ENCODE peak calls at places on chromosomes 16 and 17, in ten cellular contexts. E, T, Z, H, X, O, I, N, V and A are unnamed samples.
A peak's percentile ranks its signal among the peaks of the same experiment; 100 is the strongest.

GRCh38 chr17:66177048-66177447 is 14.9 kb downstream of the CEP112 start:
- DNase-seq in N (no peak), O (no peak), X (no peak), V (no peak), H (no peak), E (no peak), Z (no peak), I (no peak), T (no peak), A (no peak)

GRCh38 chr16:2925951-2926659 is 14.4 kb downstream of the FLYWCH1 start:
- DNase-seq in I (no peak), V (no peak), N (no peak), T (no peak), H (no peak), E (no peak), Z (no peak), X (no peak), O (no peak), A (no peak)

GRCh38 chr16:75109732-75110243 is 6.8 kb downstream of the LDHD start:
- DNase-seq in O (no peak), X (peak; percentile 80), N (no peak), H (no peak), T (no peak), Z (peak; percentile 69), I (no peak), V (peak; percentile 66), E (peak; percentile 62), A (peak; percentile 81)

GRCh38 chr17:63358111-63358839 is 87.8 kb downstream of the CYB561 start:
- DNase-seq in H (no peak), Z (no peak), N (no peak), I (peak; percentile 21), T (no peak), V (no peak), O (no peak), E (no peak), X (no peak), A (no peak)

GRCh38 chr16:50604065-50604418 is 55.8 kb downstream of the NKD1 start:
- DNase-seq in T (no peak), I (no peak), Z (no peak), H (no peak), X (no peak), O (no peak), N (no peak), E (no peak), V (no peak), A (no peak)

GRCh38 chr17:35498429-35499178 is 38.9 kb downstream of the SLFN12L start:
- DNase-seq in V (no peak), O (no peak), N (no peak), E (no peak), Z (no peak), T (no peak), I (no peak), X (no peak), H (no peak), A (no peak)

GRCh38 chr17:12859520-12859919 is 70.2 kb downstream of the ARHGAP44 start:
- DNase-seq in H (no peak), O (no peak), N (no peak), T (no peak), E (no peak), I (no peak), Z (no peak), V (no peak), X (no peak), A (no peak)

GRCh38 chr16:65786916-65787315 is 579.6 kb upstream of the CDH5 start:
- DNase-seq in N (no peak), H (no peak), Z (no peak), X (no peak), V (no peak), O (no peak), E (no peak), T (peak; percentile 19), I (no peak), A (no peak)

GRCh38 chr17:46099865-46100264 is 93.4 kb downstream of the KANSL1 start:
- DNase-seq in N (no peak), I (no peak), E (no peak), H (no peak), X (no peak), Z (no peak), O (no peak), T (no peak), V (no peak), A (no peak)

GRCh38 chr16:74438492-74438979 is 17.3 kb upstream of the CLEC18B start:
- DNase-seq in E (no peak), X (no peak), T (no peak), O (no peak), N (no peak), H (no peak), V (no peak), Z (no peak), I (no peak), A (no peak)

GRCh38 chr17:81621494-81622230 is 15.2 kb downstream of the NPLOC4 start:
- DNase-seq in I (no peak), O (no peak), X (no peak), V (no peak), E (peak; percentile 38), N (no peak), T (no peak), H (no peak), Z (peak; percentile 35), A (no peak)

GRCh38 chr17:83155128-83156081 is 76.0 kb downstream of the METRNL start:
- DNase-seq in I (no peak), E (no peak), Z (no peak), O (no peak), H (no peak), V (peak; percentile 92), X (no peak), T (peak; percentile 69), N (peak; percentile 67), A (peak; percentile 83)

GRCh38 chr16:49491736-49492089 is 118.1 kb downstream of the C16orf78 start:
- DNase-seq in T (peak; percentile 21), E (peak; percentile 57), Z (no peak), I (peak; percentile 10), V (peak; percentile 63), O (no peak), H (no peak), N (peak; percentile 25), X (peak; percentile 23), A (peak; percentile 77)
- TF ChIP-seq EP300 in T (no peak), E (no peak), Z (no peak), I (no peak), V (no peak), O (no peak), H (no peak), N (no peak), X (no peak), A (no peak)

DNA sequence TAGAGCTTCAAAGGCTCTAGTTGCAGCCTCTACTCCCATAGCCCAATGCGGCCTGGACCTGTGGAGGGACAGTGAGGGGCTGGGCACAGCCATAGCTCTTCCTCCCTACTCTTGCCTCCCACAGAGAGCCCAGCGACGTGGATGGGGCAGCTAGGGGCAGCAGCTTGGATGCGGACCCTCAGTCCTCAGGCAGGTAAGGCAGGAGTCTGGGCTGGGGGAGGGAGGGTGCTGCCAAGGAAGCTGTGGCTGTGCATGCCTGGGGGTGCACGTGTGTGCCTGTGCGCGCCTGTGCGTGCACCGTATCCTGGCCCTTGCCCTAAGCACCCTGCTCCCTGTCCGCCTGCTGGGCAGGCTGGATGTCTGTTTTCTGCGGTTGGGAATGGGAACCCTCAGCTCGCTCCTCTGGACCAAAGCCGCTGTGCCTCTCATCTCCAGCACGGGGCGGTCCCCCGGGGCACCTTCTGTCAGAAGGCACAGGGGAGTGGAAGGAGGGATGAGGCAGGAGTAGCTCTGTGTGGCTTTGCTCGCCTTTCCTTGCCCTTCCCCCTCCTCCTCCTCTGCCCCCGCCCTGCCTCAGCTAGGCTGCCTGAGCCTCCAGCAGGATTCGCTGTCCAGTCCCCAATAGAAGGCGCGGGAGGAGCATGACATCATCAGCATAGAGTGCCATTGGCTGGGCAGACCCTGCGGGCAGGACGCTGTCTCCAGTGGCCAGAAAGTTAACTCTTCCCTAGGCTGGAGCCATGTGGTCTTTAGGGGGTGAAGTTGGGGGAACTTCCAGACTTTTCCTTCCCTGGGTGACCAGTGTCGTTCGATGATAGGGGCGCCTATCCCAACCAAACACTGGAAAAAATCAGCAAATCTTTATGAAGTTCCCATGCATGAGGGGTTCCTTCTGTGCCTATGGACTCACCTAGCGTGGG is 797 bp downstream of the PRCD start:
- DNase-seq in X (peak; percentile 91), T (peak; percentile 88), H (peak; percentile 97), O (peak; percentile 73), E (peak; percentile 92), Z (peak; percentile 92), V (peak; percentile 95), I (peak; percentile 94), N (peak; percentile 95), A (peak; percentile 98)
- TF ChIP-seq CTCF in X (no peak), T (no peak), H (peak; percentile 1), O (no peak), E (peak; percentile 27), Z (no peak), V (no peak), I (no peak), N (peak; percentile 68), A (peak; percentile 14)

DNA sequence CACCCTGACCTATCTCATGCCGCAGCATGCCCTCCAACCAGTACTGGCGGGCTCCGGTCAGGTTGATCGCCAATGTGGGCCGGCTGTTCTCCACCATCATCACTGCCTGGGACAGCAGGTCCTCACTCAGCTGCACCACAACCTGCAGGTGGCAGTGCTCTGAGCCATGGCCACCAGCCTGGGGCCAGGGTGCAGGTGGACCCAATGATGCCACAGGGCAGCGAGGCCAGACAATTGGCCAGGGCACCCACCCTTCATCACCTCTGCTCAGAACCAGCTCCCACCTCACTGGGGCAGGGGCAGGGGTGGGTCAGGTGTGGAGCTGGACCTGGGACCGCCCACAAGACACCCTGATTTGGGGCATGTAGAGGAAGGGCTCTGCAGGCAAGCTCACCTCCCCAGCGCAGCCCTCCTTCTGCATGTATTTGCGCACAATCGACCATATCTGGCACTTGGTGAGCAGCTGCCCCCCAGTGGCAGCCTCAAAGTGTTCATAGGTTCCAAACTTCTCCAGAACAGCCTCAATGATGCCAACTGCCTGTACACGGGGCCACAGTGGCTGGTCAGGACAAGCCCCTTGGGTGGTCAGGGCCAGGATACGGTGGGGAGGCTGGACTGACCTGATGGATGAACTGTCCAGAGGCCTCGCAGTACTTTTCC is 4.2 kb downstream of the MATCAP1 start:
- DNase-seq in N (no peak), H (peak; percentile 44), X (no peak), V (no peak), T (no peak), Z (no peak), E (no peak), I (peak; percentile 57), O (no peak), A (no peak)
- TF ChIP-seq EP300 in N (no peak), H (no peak), X (no peak), V (no peak), T (no peak), Z (no peak), E (no peak), I (no peak), O (no peak), A (no peak)

DNA sequence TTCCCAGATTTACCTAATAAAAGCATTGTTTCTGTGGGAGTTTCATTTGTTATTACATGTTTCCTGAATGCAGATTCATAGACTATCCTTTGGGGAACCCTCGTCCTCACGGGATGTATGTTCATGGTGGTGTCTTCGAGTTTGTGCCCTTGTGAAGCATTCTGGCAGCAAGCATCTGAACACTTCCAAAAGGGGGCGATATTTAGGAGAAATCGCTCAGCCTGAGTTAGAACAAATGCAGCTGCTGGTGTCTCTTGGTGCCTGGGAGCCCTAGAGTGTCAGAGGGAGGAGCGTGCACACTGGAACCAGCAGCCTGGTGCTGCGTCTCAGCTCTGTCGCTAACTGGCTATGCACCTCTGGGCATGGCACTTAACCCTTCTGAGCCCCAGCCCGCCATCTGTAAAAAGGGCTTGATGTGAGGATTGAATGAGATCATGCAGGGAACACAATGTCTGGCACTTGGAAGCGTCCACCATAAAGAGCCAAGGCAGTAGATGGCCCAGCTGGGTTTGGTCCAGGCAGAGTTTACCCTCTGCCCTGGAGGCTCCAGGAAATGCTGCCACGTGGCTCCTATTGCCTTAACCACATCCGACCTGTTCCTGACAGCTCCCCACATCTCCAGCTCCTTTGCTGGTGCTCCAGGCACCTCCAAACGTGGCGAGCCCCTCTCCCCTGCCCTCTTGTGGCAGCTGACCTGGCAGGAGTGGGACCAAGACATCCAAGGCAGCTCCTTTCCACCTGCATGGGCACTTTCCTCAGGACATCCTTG is 25.0 kb upstream of the C16orf78 start:
- DNase-seq in X (no peak), Z (no peak), V (no peak), E (no peak), T (no peak), O (no peak), N (no peak), I (peak; percentile 13), H (peak; percentile 22), A (no peak)
- TF ChIP-seq CTCF in X (no peak), Z (no peak), V (no peak), E (no peak), T (no peak), O (peak; percentile 17), N (no peak), I (no peak), H (peak; percentile 34), A (no peak)